ENCODE peak calls at places on chromosome 1, in seven cellular contexts. D is choroid plexus epithelial cell, S is heart left ventricle, I is breast epithelium, C is HCT116, F is tibial nerve, G is hippocampal formation. B is an unnamed sample.

GRCh38 chr1:223828162-223828848 is 17.4 kb downstream of the TP53BP2 start:
- DNase-seq in C (no peak), G (no peak), D (no peak), S (no peak), F (no peak), I (no peak), B (no peak)

GRCh38 chr1:51518730-51519047 is 377 bp downstream of the EPS15 start:
- DNase-seq in D (peak; percentile 28), S (peak; percentile 62), I (peak; percentile 55), F (no peak), G (no peak), C (no peak), B (no peak)

GRCh38 chr1:235045034-235045690 is 83.5 kb downstream of the TOMM20 start:
- DNase-seq in C (no peak), S (no peak), I (no peak), D (peak; percentile 54), G (no peak), F (no peak), B (no peak)

GRCh38 chr1:84291882-84292655 is 9.4 kb upstream of the SAMD13 start:
- DNase-seq in G (no peak), I (no peak), S (no peak), C (no peak), F (no peak), D (no peak), B (no peak)

GRCh38 chr1:25784575-25785051 is 15.4 kb upstream of the SELENON start:
- DNase-seq in F (no peak), S (peak; percentile 89), D (peak; percentile 65), G (no peak), I (no peak), C (no peak), B (no peak)

GRCh38 chr1:65147424-65148177 is 402 bp upstream of the AK4 start:
- DNase-seq in S (peak; percentile 64), D (peak; percentile 21), G (no peak), C (no peak), I (peak; percentile 41), F (no peak), B (peak; percentile 32)

GRCh38 chr1:41954533-41954944 is 35.8 kb upstream of the HIVEP3 start:
- DNase-seq in S (no peak), D (peak; percentile 86), I (no peak), C (peak; percentile 80), G (no peak), F (no peak), B (no peak)

GRCh38 chr1:177464682-177465081 is 293.9 kb downstream of the BRINP2 start:
- DNase-seq in D (no peak), C (no peak), F (no peak), S (no peak), I (no peak), G (no peak), B (no peak)

B was measured in progenitor cell of endocrine pancreas.